ENCODE peak calls at places on chromosomes 5 and 9, in seven cellular contexts. A is HL-60; F is iris pigment epithelial cell; T is kidney tubule cell; L is activated CD4-positive, alpha-beta T cell treated with anti-CD3 and anti-CD28 coated beads for 48 hours; I is effector CD4-positive, alpha-beta T cell; E is neural crest cell. M is an unnamed sample.

GRCh38 chr5:132094393-132095076 is 20.9 kb downstream of the CSF2 start:
- DNase-seq in E (no peak), F (peak; percentile 95), L (no peak), T (peak; percentile 100), I (no peak), A (no peak), M (peak; percentile 95)

GRCh38 chr9:3931996-3932906 is 367.6 kb downstream of the GLIS3 start:
- DNase-seq in L (no peak), F (peak; percentile 45), A (no peak), T (no peak), I (no peak), E (no peak), M (peak; percentile 68)

GRCh38 chr9:96344458-96345180 is 38.9 kb downstream of the SLC35D2 start:
- DNase-seq in I (no peak), T (peak; percentile 94), E (peak; percentile 26), L (no peak), F (peak; percentile 92), A (peak; percentile 11), M (peak; percentile 65)

GRCh38 chr5:60210810-60211209 is 317.3 kb upstream of the PDE4D start:
- DNase-seq in I (no peak), F (no peak), A (no peak), T (no peak), E (no peak), L (no peak), M (no peak)

GRCh38 chr5:141496038-141496437 is 7.2 kb downstream of the PCDHGC5 start:
- DNase-seq in A (no peak), E (no peak), L (no peak), F (peak; percentile 44), I (no peak), T (no peak), M (no peak)

GRCh38 chr9:4211022-4211421 is 88.8 kb downstream of the GLIS3 start:
- DNase-seq in F (no peak), I (no peak), E (no peak), T (no peak), A (no peak), L (no peak), M (no peak)

GRCh38 chr5:135376961-135377621 is 21.9 kb downstream of the MACROH2A1 start:
- DNase-seq in F (no peak), E (no peak), L (peak; percentile 60), T (no peak), A (no peak), I (no peak), M (no peak)

GRCh38 chr5:44443172-44443571 is 54.0 kb upstream of the FGF10 start:
- DNase-seq in T (no peak), F (no peak), A (no peak), E (no peak), L (no peak), I (no peak), M (no peak)

GRCh38 chr9:122777935-122778671 is 10.6 kb upstream of the OR5C1 start:
- DNase-seq in L (no peak), I (no peak), F (peak; percentile 72), A (no peak), E (no peak), T (peak; percentile 92), M (peak; percentile 64)